ENCODE peak calls at places on chromosome 22, in seven cellular contexts. U is cardiac muscle cell; R is body of pancreas; Q is CD4-positive, alpha-beta memory T cell; N is PC-9; K is MM.1S; G is neuronal stem cell. D is an unnamed sample.

GRCh38 chr22:37486224-37486845 is at the start of gene MFNG:
- DNase-seq in N (no peak), U (peak; percentile 25), G (peak; percentile 62), K (peak; percentile 93), R (peak; percentile 65), Q (peak; percentile 68), D (peak; percentile 90)

GRCh38 chr22:32649515-32650200 is 151.8 kb upstream of the TIMP3 start:
- DNase-seq in N (peak; percentile 53), G (no peak), Q (no peak), U (no peak), R (no peak), K (no peak), D (no peak)

GRCh38 chr22:36221799-36222751 is 17.3 kb downstream of the APOL2 start:
- DNase-seq in U (peak; percentile 62), K (peak; percentile 63), G (peak; percentile 17), Q (peak; percentile 41), N (no peak), R (peak; percentile 49), D (no peak)

GRCh38 chr22:34761111-34761510 is 304.8 kb upstream of the ISX start:
- DNase-seq in R (no peak), G (no peak), K (no peak), N (no peak), U (no peak), Q (no peak), D (no peak)

GRCh38 chr22:46801826-46802607 is 39.6 kb downstream of the TBC1D22A start:
- DNase-seq in K (no peak), G (no peak), R (no peak), N (no peak), U (no peak), Q (no peak), D (peak; percentile 77)

GRCh38 chr22:16866167-16866566 is 41.0 kb upstream of the XKR3 start:
- DNase-seq in G (no peak), Q (no peak), K (no peak), R (no peak), U (no peak), N (no peak), D (no peak)

GRCh38 chr22:24486501-24486921 is 8.6 kb upstream of the UPB1 start:
- DNase-seq in N (peak; percentile 97), U (peak; percentile 63), R (no peak), K (no peak), G (no peak), Q (no peak), D (no peak)

GRCh38 chr22:46549565-46549840 is 12.1 kb upstream of the CELSR1 start:
- DNase-seq in G (no peak), U (no peak), Q (no peak), R (no peak), N (no peak), K (no peak), D (no peak)

GRCh38 chr22:24772493-24773220 is 1.9 kb downstream of the PIWIL3 start:
- DNase-seq in R (no peak), G (peak; percentile 30), Q (no peak), U (peak; percentile 83), K (no peak), N (no peak), D (no peak)

GRCh38 chr22:44399196-44399837 is 86.6 kb upstream of the SHISAL1 start:
- DNase-seq in R (peak; percentile 3), N (no peak), K (no peak), U (no peak), Q (no peak), G (no peak), D (peak; percentile 39)

GRCh38 chr22:44429941-44430587 is 68.0 kb downstream of the RTL6 start:
- DNase-seq in G (no peak), N (no peak), R (no peak), Q (no peak), K (no peak), U (no peak), D (peak; percentile 33)

GRCh38 chr22:28903719-28904118 is 20.3 kb downstream of the ZNRF3 start:
- DNase-seq in G (no peak), K (no peak), R (peak; percentile 33), U (no peak), Q (no peak), N (no peak), D (no peak)
- H3K4me1 ChIP-seq in G (peaks cover 22% of the 10 kb centered on the region), K (peaks cover 3% of the 10 kb centered on the region), R (peaks cover 50% of the 10 kb centered on the region), U (peaks cover 53% of the 10 kb centered on the region), Q (peaks cover 11% of the 10 kb centered on the region), N (no peaks in the 10 kb centered on the region), D (peaks cover 46% of the 10 kb centered on the region)

GRCh38 chr22:30978304-30978962 is 9.4 kb downstream of the TUG1 start:
- DNase-seq in Q (no peak), N (no peak), R (no peak), U (no peak), K (no peak), G (no peak), D (no peak)
- H3K36me3 ChIP-seq in Q (peaks cover 6% of the 10 kb centered on the region), N (peaks cover 33% of the 10 kb centered on the region), R (peaks cover 2% of the 10 kb centered on the region), U (peaks cover 6% of the 10 kb centered on the region), K (peaks cover 14% of the 10 kb centered on the region), G (peaks cover 56% of the 10 kb centered on the region), D (peaks cover 18% of the 10 kb centered on the region)

GRCh38 chr22:42443240-42444059 is 11.2 kb upstream of the NFAM1 start:
- DNase-seq in U (peak; percentile 46), Q (no peak), K (no peak), R (no peak), G (no peak), N (no peak), D (no peak)
- H3K27ac ChIP-seq in U (peak overlapping the region; percentile 29), Q (peak overlapping the region; percentile 69), K (no peak overlapping the region), R (peak overlapping the region; percentile 81), G (no peak overlapping the region), N (no peak overlapping the region), D (peak overlapping the region; percentile 77)

DNA sequence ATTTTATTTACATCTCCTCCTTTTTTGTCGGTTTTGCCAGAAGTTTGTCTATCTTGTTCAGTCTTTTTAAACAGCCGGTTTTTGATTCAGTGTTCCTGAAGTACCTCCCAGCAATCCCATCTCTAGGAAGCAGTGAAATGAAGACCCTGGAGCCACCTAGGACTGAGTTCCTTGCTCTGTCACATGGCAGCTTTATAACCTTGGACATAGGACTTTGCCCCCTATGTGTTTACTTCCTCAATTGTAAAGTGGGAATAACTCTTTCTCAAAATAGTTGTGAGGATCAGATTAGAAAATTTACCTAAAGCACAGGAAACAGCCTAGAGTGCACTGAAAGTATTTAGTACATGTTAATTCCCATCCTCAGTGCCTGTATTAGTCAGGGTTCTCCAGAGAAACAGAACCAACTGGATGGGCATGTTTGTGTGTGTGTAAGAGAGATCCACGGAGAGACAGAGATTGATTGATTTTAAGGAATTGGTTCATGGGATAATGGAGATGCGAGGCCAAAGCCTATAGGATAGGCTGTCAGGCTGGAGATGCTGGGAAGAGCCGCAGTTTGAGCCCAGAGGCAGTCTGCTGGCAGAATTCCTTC is 20.0 kb downstream of the FAM83F start:
- DNase-seq in R (no peak), G (no peak), K (no peak), N (no peak), Q (no peak), U (no peak), D (no peak)
- H3K4me1 ChIP-seq in R (peaks cover 39% of the 10 kb centered on the region), G (peaks cover 8% of the 10 kb centered on the region), K (no peaks in the 10 kb centered on the region), N (no peaks in the 10 kb centered on the region), Q (peaks cover 6% of the 10 kb centered on the region), U (peaks cover 12% of the 10 kb centered on the region), D (no peaks in the 10 kb centered on the region)

DNA sequence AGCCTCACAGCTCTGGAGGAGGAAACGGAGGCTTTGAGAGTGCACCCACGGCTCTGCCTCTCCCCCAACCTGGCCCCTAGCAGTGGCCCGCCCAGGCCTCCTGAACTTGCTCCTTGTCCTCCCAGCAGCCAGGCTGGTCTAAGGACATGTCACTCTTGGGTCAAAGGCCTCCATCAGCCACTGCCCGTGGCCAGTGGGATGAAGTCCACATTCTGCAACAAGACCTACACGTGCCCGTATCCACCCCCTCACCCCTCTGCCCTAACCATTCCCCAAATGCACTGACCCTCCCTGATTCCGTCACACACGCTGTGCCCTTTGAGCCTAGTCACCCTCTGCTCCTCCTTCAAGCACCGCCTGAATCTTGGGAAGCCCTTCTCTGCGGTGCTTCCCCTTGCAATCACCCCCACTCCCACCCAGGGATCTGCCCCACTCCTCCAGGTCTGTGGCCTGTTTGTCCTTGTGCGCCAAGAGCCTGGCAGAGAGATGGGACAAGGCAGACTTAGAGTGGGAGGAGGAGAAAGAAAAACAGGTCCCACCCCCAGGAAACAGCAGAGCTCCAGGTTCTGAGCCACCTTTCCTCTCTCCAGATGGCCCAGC is 37.5 kb upstream of the TEF start:
- DNase-seq in K (no peak), N (no peak), R (no peak), Q (no peak), U (no peak), G (no peak), D (no peak)
- H3K36me3 ChIP-seq in K (no peaks in the 10 kb centered on the region), N (peaks cover 18% of the 10 kb centered on the region), R (peaks cover 26% of the 10 kb centered on the region), Q (peaks cover 47% of the 10 kb centered on the region), U (peaks cover 40% of the 10 kb centered on the region), G (peaks cover 90% of the 10 kb centered on the region), D (peaks cover 99% of the 10 kb centered on the region)

GRCh38 chr22:39178206-39179111 is 26.0 kb upstream of the CBX7 start:
- DNase-seq in U (peak; percentile 79), N (no peak), Q (no peak), K (no peak), G (no peak), R (no peak), D (no peak)
- H3K27ac ChIP-seq in U (no peak overlapping the region), N (no peak overlapping the region), Q (no peak overlapping the region), K (no peak overlapping the region), G (no peak overlapping the region), R (no peak overlapping the region), D (peak overlapping the region; percentile 92)

GRCh38 chr22:22791438-22792181 is 96.0 kb upstream of the IGLL5 start:
- DNase-seq in R (no peak), Q (no peak), G (no peak), U (no peak), N (no peak), K (no peak), D (no peak)
- H3K4me1 ChIP-seq in R (peaks cover 2% of the 10 kb centered on the region), Q (peaks cover 61% of the 10 kb centered on the region), G (no peaks in the 10 kb centered on the region), U (no peaks in the 10 kb centered on the region), N (no peaks in the 10 kb centered on the region), K (no peaks in the 10 kb centered on the region), D (no peaks in the 10 kb centered on the region)

D was measured in upper lobe of right lung.